ENCODE peak calls at places on chromosomes 7 and 10, in five cellular contexts. T, C, K, D and F are unnamed samples.
A peak's percentile ranks its signal among the peaks of the same experiment; 100 is the strongest.

GRCh38 chr10:103584216-103585010 is 90.9 kb downstream of the NEURL1 start:
- DNase-seq in T (no peak), C (no peak), K (peak; percentile 61), D (no peak), F (peak; percentile 43)

GRCh38 chr7:37504791-37505190 is 56.1 kb upstream of the ELMO1 start:
- DNase-seq in T (no peak), C (no peak), K (no peak), D (no peak), F (no peak)

GRCh38 chr10:75974080-75974479 is 542.7 kb downstream of the LRMDA start:
- DNase-seq in T (no peak), C (no peak), K (no peak), D (no peak), F (no peak)

GRCh38 chr7:25084826-25085225 is 40.2 kb downstream of the CYCS start:
- DNase-seq in T (no peak), C (no peak), K (no peak), D (no peak), F (no peak)

GRCh38 chr7:35646289-35647033 is 48.5 kb downstream of the HERPUD2 start:
- DNase-seq in T (no peak), C (no peak), K (no peak), D (no peak), F (no peak)

GRCh38 chr10:12842310-12842709 is 159.2 kb downstream of the CCDC3 start:
- DNase-seq in T (no peak), C (no peak), K (no peak), D (no peak), F (no peak)

GRCh38 chr10:19505320-19506092 is 310.7 kb upstream of the PLXDC2 start:
- DNase-seq in T (no peak), C (no peak), K (no peak), D (no peak), F (no peak)

GRCh38 chr10:17984056-17984455 is 32.3 kb downstream of the SLC39A12 start:
- DNase-seq in T (no peak), C (no peak), K (no peak), D (no peak), F (no peak)

GRCh38 chr10:11587860-11588259 is 23.6 kb downstream of the USP6NL start:
- DNase-seq in T (no peak), C (no peak), K (no peak), D (no peak), F (no peak)

GRCh38 chr7:115297651-115298050 is 375.8 kb downstream of the MDFIC start:
- DNase-seq in T (no peak), C (no peak), K (no peak), D (peak; percentile 75), F (no peak)

GRCh38 chr7:157274991-157275427 is 61.8 kb upstream of the DNAJB6 start:
- DNase-seq in T (no peak), C (no peak), K (no peak), D (no peak), F (no peak)

GRCh38 chr10:48494611-48495010 is 110.3 kb downstream of the ARHGAP22 start:
- DNase-seq in T (no peak), C (no peak), K (no peak), D (no peak), F (no peak)

GRCh38 chr7:44144426-44144967 is 3.4 kb upstream of the MYL7 start:
- DNase-seq in T (no peak), C (no peak), K (no peak), D (no peak), F (peak; percentile 44)

GRCh38 chr10:34181545-34182300 is 633.4 kb downstream of the PARD3 start:
- DNase-seq in T (no peak), C (no peak), K (no peak), D (no peak), F (no peak)

GRCh38 chr10:86020139-86020538 is 346.5 kb downstream of the GRID1 start:
- DNase-seq in T (no peak), C (peak; percentile 38), K (no peak), D (no peak), F (no peak)

GRCh38 chr7:77199008-77199966 is at the start of gene FGL2:
- DNase-seq in T (no peak), C (peak; percentile 3), K (peak; percentile 29), D (no peak), F (peak; percentile 52)

GRCh38 chr7:16991551-16991950 is 109.8 kb upstream of the AGR3 start:
- DNase-seq in T (no peak), C (no peak), K (no peak), D (no peak), F (no peak)

GRCh38 chr10:95832216-95833037 is 75.3 kb upstream of the CC2D2B start:
- DNase-seq in T (no peak), C (no peak), K (peak; percentile 9), D (no peak), F (no peak)

GRCh38 chr10:1724921-1725320 is 12.4 kb downstream of the ADARB2 start:
- DNase-seq in T (no peak), C (no peak), K (no peak), D (no peak), F (no peak)

GRCh38 chr7:127976722-127977121 is 54.5 kb downstream of the LRRC4 start:
- DNase-seq in T (no peak), C (no peak), K (no peak), D (no peak), F (no peak)